ENCODE peak calls at places on chromosomes 11 and 22, in seven cellular contexts. G is NCI-H1105 treated with DMSO at 0.1 percent for 48 hours; L is SHP77; Q is omental fat pad; Z is activated CD4-positive, alpha-beta T cell treated with anti-CD3 and anti-CD28 coated beads, Interleukin-2, amount 10 ng/mL, durations not matched to agents 24 days and 14 days; W is thoracic aorta; N is Peyer's patch. V is an unnamed sample.

GRCh38 chr11:14643697-14644395 is at the start of gene PDE3B:
- DNase-seq in G (peak; percentile 83), L (peak; percentile 71), Q (no peak), Z (peak; percentile 93), W (peak; percentile 24), N (peak; percentile 75), V (peak; percentile 90)

GRCh38 chr11:99884750-99885149 is 802.3 kb upstream of the ARHGAP42 start:
- DNase-seq in G (no peak), L (no peak), Q (no peak), Z (no peak), W (no peak), N (no peak), V (no peak)

GRCh38 chr11:76120513-76121081 is 85.7 kb downstream of the WNT11 start:
- DNase-seq in G (no peak), L (no peak), Q (no peak), Z (no peak), W (no peak), N (no peak), V (peak; percentile 26)

GRCh38 chr22:46776876-46777608 is 14.6 kb downstream of the TBC1D22A start:
- DNase-seq in G (no peak), L (no peak), Q (no peak), Z (no peak), W (no peak), N (no peak), V (no peak)

GRCh38 chr11:44731685-44732411 is 5.1 kb downstream of the TSPAN18 start:
- DNase-seq in G (no peak), L (no peak), Q (no peak), Z (no peak), W (no peak), N (no peak), V (no peak)

GRCh38 chr11:118415739-118416068 is 14.3 kb downstream of the ATP5MG start:
- DNase-seq in G (no peak), L (peak; percentile 26), Q (no peak), Z (peak; percentile 76), W (no peak), N (no peak), V (peak; percentile 40)

GRCh38 chr11:705646-706438 is at the start of gene EPS8L2:
- DNase-seq in G (no peak), L (no peak), Q (no peak), Z (no peak), W (no peak), N (no peak), V (peak; percentile 89)

GRCh38 chr22:47294222-47294532 is 531.7 kb downstream of the TBC1D22A start:
- DNase-seq in G (no peak), L (no peak), Q (no peak), Z (no peak), W (no peak), N (no peak), V (no peak)

GRCh38 chr22:17258015-17258827 is 39.0 kb upstream of the ADA2 start:
- DNase-seq in G (peak; percentile 93), L (peak; percentile 91), Q (no peak), Z (peak; percentile 92), W (no peak), N (peak; percentile 80), V (peak; percentile 84)

GRCh38 chr22:50009251-50009650 is 3.3 kb downstream of the IL17REL start:
- DNase-seq in G (no peak), L (no peak), Q (no peak), Z (no peak), W (no peak), N (no peak), V (peak; percentile 6)

GRCh38 chr22:21657361-21658118 is 8.3 kb upstream of the PPIL2 start:
- DNase-seq in G (peak; percentile 86), L (peak; percentile 82), Q (no peak), Z (peak; percentile 96), W (no peak), N (peak; percentile 87), V (peak; percentile 89)

GRCh38 chr11:69969890-69970784 is 108.0 kb upstream of the ANO1 start:
- DNase-seq in G (no peak), L (no peak), Q (no peak), Z (peak; percentile 66), W (no peak), N (no peak), V (no peak)